ENCODE peak calls at places on chromosomes 3 and 15, in four cellular contexts. R is omental fat pad, P is foreskin fibroblast, J is esophagus muscularis mucosa. A is an unnamed sample.

GRCh38 chr3:142568393-142569017 is 10.0 kb downstream of the ATR start:
- DNase-seq in R (no peak), J (no peak), P (no peak), A (no peak)

GRCh38 chr15:99732268-99732641 is 982 bp downstream of the LYSMD4 start:
- DNase-seq in P (peak; percentile 38), J (no peak), R (no peak), A (no peak)

GRCh38 chr3:57757642-57758297 is 1.7 kb downstream of the SLMAP start:
- DNase-seq in R (no peak), P (no peak), J (no peak), A (peak; percentile 66)

GRCh38 chr3:38126121-38126892 is 10.6 kb downstream of the ACAA1 start:
- DNase-seq in J (no peak), P (no peak), R (peak; percentile 16), A (no peak)

GRCh38 chr3:18988619-18989229 is 159.6 kb upstream of the KCNH8 start:
- DNase-seq in J (no peak), R (no peak), P (no peak), A (peak; percentile 63)

GRCh38 chr3:141795719-141796435 is 32.7 kb downstream of the GRK7 start:
- DNase-seq in P (peak; percentile 80), J (no peak), R (peak; percentile 38), A (no peak)

GRCh38 chr3:10518506-10519150 is 13.2 kb upstream of the ATP2B2 start:
- DNase-seq in J (no peak), P (no peak), R (no peak), A (no peak)

GRCh38 chr3:107657971-107658370 is 135.2 kb downstream of the BBX start:
- DNase-seq in J (no peak), P (peak; percentile 46), R (no peak), A (peak; percentile 61)

GRCh38 chr15:50145451-50145872 is 26.4 kb upstream of the ATP8B4 start:
- DNase-seq in J (no peak), P (peak; percentile 66), R (no peak), A (peak; percentile 75)

GRCh38 chr3:185605566-185605965 is 19.5 kb downstream of the SENP2 start:
- DNase-seq in P (no peak), R (no peak), J (no peak), A (no peak)

GRCh38 chr3:58604031-58604430 is 26.8 kb upstream of the FAM107A start:
- DNase-seq in P (no peak), J (no peak), R (no peak), A (no peak)

GRCh38 chr15:29139540-29140459 is 129.8 kb downstream of the NSMCE3 start:
- DNase-seq in R (no peak), P (peak; percentile 32), J (no peak), A (peak; percentile 11)

GRCh38 chr15:49987198-49987785 is 131.7 kb downstream of the ATP8B4 start:
- DNase-seq in J (no peak), P (no peak), R (no peak), A (no peak)

GRCh38 chr15:35078221-35078915 is 6.7 kb downstream of the NANOGP8 start:
- DNase-seq in R (no peak), J (no peak), P (peak; percentile 30), A (peak; percentile 52)

GRCh38 chr3:113167929-113168771 is 43.2 kb upstream of the BOC start:
- DNase-seq in P (no peak), J (peak; percentile 92), R (no peak), A (no peak)

DNA sequence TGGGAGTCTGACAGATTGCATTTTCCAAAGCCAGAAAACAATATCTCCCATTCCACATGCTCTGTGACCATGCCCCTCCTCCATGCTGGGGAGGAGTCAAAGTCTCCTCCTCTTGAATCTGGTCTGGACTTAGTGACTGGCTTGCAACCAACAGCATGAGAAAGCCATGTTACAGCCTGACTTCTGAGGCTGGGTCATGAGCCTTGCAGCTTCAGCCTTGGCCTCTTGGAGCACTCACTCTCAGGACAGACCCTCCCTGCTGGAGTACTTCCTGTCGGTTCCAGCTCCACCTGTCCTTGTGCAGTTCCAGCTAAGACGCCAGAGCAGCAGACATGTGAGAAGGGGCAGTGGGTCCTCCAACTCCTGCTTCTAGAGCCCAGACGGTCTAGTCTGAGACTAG is 49.7 kb upstream of the RBSN start:
- DNase-seq in J (no peak), R (no peak), P (no peak), A (peak; percentile 29)
- TF ChIP-seq CTCF in J (no peak), R (no peak), P (no peak), A (no peak)

GRCh38 chr3:72345237-72345878 is 502.9 kb downstream of the SHQ1 start:
- DNase-seq in R (no peak), J (no peak), P (no peak), A (peak; percentile 48)

GRCh38 chr3:72346526-72346926 is 501.7 kb downstream of the SHQ1 start:
- DNase-seq in P (peak; percentile 90), J (no peak), R (no peak), A (peak; percentile 95)

GRCh38 chr3:72345980-72346379 is 502.3 kb downstream of the SHQ1 start:
- DNase-seq in P (no peak), J (no peak), R (no peak), A (no peak)

GRCh38 chr3:72348357-72348756 is 499.9 kb downstream of the SHQ1 start:
- DNase-seq in J (no peak), P (no peak), R (no peak), A (no peak)

DNA sequence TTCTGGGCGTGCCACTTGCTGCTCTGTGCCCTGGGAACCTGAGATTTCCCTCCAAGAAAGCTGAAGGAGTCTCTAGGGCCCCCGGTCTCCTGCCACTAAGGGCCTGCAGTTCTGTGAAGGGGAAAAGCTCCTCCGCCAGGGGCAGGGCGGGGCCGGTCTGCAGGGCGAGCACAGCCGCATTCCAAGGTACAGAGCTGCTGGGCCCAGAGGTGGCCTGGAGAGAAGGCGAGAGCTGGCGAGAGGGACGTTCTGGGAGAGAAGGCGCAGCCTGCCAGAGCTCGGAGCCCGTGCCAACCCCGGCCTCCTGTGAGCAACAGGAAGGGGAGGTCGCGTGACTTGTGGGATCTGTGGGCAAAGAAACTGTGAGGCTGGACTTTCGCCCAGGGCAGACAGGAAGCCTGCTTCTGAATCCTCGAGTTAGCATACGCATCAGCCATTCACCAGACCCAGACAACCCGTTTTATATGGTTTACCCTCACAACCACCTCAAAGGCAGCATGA is 500.4 kb downstream of the SHQ1 start:
- DNase-seq in J (no peak), R (no peak), P (no peak), A (peak; percentile 94)
- TF ChIP-seq CTCF in J (no peak), R (no peak), P (no peak), A (no peak)

DNA sequence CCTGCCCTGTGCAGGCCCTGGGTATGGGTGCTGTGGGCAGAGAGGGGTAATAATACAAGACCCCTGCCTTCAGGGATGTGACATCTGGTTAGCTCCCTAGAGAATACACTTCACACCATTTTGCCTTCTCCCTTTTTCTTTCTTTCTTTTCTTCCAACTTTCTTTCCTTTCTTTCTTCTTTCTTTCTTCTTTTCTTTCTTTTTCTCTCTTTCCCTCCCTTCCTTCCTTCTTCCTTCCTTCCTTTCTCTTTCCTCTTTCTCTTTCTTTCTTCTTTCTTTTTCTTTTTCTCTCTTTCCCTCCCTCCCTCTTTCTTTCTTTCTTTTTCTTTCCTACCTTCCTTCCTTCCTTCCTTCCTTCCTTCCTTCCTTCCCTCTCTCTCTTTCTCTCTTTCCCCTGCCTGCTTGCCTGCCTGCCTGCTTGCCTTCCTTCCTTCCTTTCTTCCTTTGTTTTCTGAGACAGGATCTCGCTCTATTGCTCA is 68.4 kb upstream of the ABHD17C start:
- DNase-seq in P (no peak), J (no peak), R (no peak), A (no peak)
- TF ChIP-seq CTCF in P (no peak), J (no peak), R (no peak), A (no peak)

GRCh38 chr15:61700803-61701202 is 359.4 kb downstream of the VPS13C start:
- DNase-seq in P (no peak), R (no peak), J (peak; percentile 26), A (no peak)

GRCh38 chr15:61697796-61698195 is 362.5 kb downstream of the VPS13C start:
- DNase-seq in R (no peak), J (peak; percentile 70), P (no peak), A (no peak)

GRCh38 chr15:61701455-61701854 is 358.8 kb downstream of the VPS13C start:
- DNase-seq in J (peak; percentile 3), R (no peak), P (no peak), A (no peak)

GRCh38 chr15:61702224-61703120 is 357.8 kb downstream of the VPS13C start:
- DNase-seq in P (no peak), J (peak; percentile 77), R (no peak), A (peak; percentile 29)
- TF ChIP-seq CTCF in P (no peak), J (no peak), R (no peak), A (no peak)

GRCh38 chr3:132537297-132537696 is 59.8 kb upstream of the ACKR4 start:
- DNase-seq in J (no peak), P (no peak), R (no peak), A (no peak)
- TF ChIP-seq CTCF in J (no peak), P (peak; percentile 4), R (no peak), A (peak; percentile 14)

GRCh38 chr15:73464602-73465001 is 21.6 kb downstream of the REC114 start:
- DNase-seq in P (no peak), J (no peak), R (no peak), A (no peak)
- TF ChIP-seq CTCF in P (peak; percentile 13), J (no peak), R (no peak), A (no peak)

DNA sequence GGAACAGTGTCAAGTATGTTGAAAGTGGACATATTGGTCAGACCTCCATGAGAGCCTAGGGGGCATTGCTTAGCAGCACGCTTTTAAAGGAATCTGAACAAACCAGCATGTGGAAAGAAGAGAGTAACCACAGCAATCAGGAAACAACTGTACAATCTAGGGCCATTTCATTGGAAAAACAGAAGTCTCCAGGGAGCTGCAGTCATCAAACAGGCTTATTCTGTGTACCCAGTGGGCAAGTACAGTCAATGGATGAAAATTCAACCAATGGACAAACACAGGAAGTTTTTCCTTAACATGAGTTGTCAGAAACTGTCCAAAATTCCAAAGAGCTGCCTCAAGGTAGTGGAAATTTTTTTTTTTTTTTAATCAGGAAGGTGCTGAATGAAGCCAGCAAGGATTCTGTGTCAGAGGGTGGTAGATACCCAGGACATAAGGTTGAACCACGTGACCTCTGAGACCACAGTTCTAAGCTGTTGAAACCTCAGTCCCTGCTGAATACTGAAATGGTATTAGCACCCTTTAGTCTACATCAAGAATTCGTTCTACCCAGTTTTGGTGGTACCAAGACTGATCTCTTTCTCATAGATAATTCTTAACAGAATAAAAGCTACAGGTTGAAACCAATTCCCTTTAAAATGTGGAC is 4.4 kb upstream of the DLG1 start:
- DNase-seq in R (no peak), J (no peak), P (peak; percentile 59), A (no peak)
- TF ChIP-seq CTCF in R (no peak), J (no peak), P (no peak), A (no peak)

GRCh38 chr3:183868804-183869203 is 15.9 kb downstream of the PARL start:
- DNase-seq in R (no peak), J (no peak), P (no peak), A (no peak)
- TF ChIP-seq CTCF in R (no peak), J (no peak), P (no peak), A (no peak)

GRCh38 chr3:134623615-134624245 is 27.1 kb downstream of the KY start:
- DNase-seq in R (no peak), J (no peak), P (no peak), A (no peak)

GRCh38 chr3:134624537-134625287 is 26.1 kb downstream of the KY start:
- DNase-seq in R (no peak), P (no peak), J (no peak), A (no peak)

GRCh38 chr3:134625885-134626741 is 24.7 kb downstream of the KY start:
- DNase-seq in P (no peak), R (no peak), J (no peak), A (no peak)

GRCh38 chr3:134627831-134628230 is 23.0 kb downstream of the KY start:
- DNase-seq in J (no peak), R (no peak), P (peak; percentile 6), A (no peak)

GRCh38 chr3:134625462-134625861 is 25.4 kb downstream of the KY start:
- DNase-seq in P (no peak), R (no peak), J (no peak), A (no peak)
- TF ChIP-seq CTCF in P (no peak), R (no peak), J (no peak), A (no peak)

GRCh38 chr3:159781867-159782266 is 206.8 kb upstream of the IL12A start:
- DNase-seq in R (no peak), J (no peak), P (no peak), A (no peak)
- TF ChIP-seq CTCF in R (no peak), J (no peak), P (no peak), A (no peak)